ENCODE peak calls at places on chromosome X, in seven cellular contexts. F is RWPE2, Y is chondrocyte, D is foreskin fibroblast, C is psoas muscle, W is right lobe of liver, V is GM13977. T is an unnamed sample.

GRCh38 chrX:119669424-119670037 is 23.4 kb downstream of the SEPTIN6 start:
- DNase-seq in F (no peak), Y (no peak), D (no peak), C (no peak), W (no peak), V (no peak), T (no peak)

GRCh38 chrX:20988118-20988517 is 386.1 kb upstream of the CNKSR2 start:
- DNase-seq in F (no peak), Y (no peak), D (no peak), C (no peak), W (no peak), V (no peak), T (no peak)

GRCh38 chrX:33357606-33358005 is 146.3 kb upstream of the DMD start:
- DNase-seq in F (no peak), Y (no peak), D (no peak), C (peak; percentile 18), W (no peak), V (no peak), T (no peak)

GRCh38 chrX:85084770-85085393 is 81.2 kb downstream of the APOOL start:
- DNase-seq in F (no peak), Y (no peak), D (peak; percentile 6), C (no peak), W (no peak), V (peak; percentile 53), T (peak; percentile 43)

GRCh38 chrX:71000139-71000538 is 68.0 kb downstream of the SNX12 start:
- DNase-seq in F (no peak), Y (no peak), D (no peak), C (no peak), W (no peak), V (no peak), T (peak; percentile 29)

GRCh38 chrX:150870487-150871340 is 27.8 kb downstream of the CD99L2 start:
- DNase-seq in F (no peak), Y (no peak), D (no peak), C (no peak), W (no peak), V (no peak), T (no peak)

GRCh38 chrX:22818061-22818460 is 181.7 kb upstream of the DDX53 start:
- DNase-seq in F (no peak), Y (no peak), D (no peak), C (no peak), W (no peak), V (no peak), T (no peak)

GRCh38 chrX:142156567-142156966 is 48.5 kb downstream of the MAGEC2 start:
- DNase-seq in F (no peak), Y (no peak), D (no peak), C (no peak), W (no peak), V (no peak), T (no peak)

GRCh38 chrX:20412871-20413486 is 146.3 kb upstream of the RPS6KA3 start:
- DNase-seq in F (no peak), Y (no peak), D (no peak), C (no peak), W (no peak), V (peak; percentile 16), T (no peak)

GRCh38 chrX:23435575-23435974 is 100.9 kb downstream of the PTCHD1 start:
- DNase-seq in F (no peak), Y (no peak), D (no peak), C (no peak), W (no peak), V (no peak), T (no peak)

GRCh38 chrX:111181883-111182400 is 86.0 kb downstream of the PAK3 start:
- DNase-seq in F (no peak), Y (no peak), D (no peak), C (no peak), W (no peak), V (no peak), T (no peak)

DNA sequence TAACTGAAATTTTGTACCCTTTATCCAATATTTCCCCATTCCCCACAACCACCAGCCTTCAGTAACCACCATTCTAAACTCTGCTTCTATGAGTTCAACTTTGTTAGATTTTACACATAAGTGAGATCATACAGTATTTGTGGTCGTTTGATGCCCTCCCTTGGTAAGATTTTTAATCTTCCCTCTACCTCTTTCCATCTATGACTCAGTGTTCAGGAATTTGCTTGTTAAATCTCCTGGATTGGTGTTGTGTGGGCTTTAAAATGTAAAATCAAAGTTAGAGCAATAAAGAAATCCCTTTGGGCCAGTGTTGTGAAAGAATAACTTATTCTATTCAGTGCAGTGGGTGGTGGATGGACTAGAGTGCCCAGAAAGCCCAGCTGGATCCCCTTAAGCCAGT is 37.4 kb downstream of the SLC16A2 start:
- DNase-seq in F (no peak), Y (no peak), D (peak; percentile 39), C (no peak), W (no peak), V (no peak), T (no peak)
- TF ChIP-seq CTCF in F (peak; percentile 36), Y (peak; percentile 60), D (no peak), C (no peak), W (no peak), V (no peak), T (no peak)

GRCh38 chrX:2875136-2875481 is 46.4 kb downstream of the GYG2 start:
- DNase-seq in F (no peak), Y (no peak), D (no peak), C (no peak), W (no peak), V (no peak), T (no peak)
- TF ChIP-seq CTCF in F (no peak), Y (no peak), D (no peak), C (no peak), W (no peak), V (no peak), T (no peak)

DNA sequence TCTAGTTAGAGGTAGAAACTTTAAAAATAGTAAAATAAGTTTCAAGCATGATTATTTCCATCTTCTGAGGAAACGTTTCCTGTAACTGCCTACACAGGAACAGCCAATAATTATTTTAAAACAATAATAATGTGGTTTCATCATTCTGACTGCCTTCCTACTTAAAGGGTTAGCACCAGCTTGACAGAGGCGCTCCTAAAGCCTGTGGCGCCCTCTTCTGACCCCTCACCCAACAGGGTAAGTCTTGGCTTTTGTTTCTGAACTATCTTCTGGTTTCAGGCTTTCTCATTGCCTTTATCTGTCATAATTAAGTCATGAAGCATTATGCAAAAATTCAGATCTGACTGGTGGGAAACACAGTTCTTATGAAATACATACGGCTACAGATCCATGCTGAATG is 96.7 kb downstream of the ITM2A start:
- DNase-seq in F (no peak), Y (no peak), D (peak; percentile 17), C (peak; percentile 52), W (no peak), V (peak; percentile 26), T (no peak)
- TF ChIP-seq CTCF in F (no peak), Y (no peak), D (no peak), C (peak; percentile 25), W (no peak), V (peak; percentile 80), T (peak; percentile 34)

GRCh38 chrX:52819788-52820187 is 8.7 kb downstream of the XAGE5 start:
- DNase-seq in F (no peak), Y (no peak), D (no peak), C (no peak), W (no peak), V (no peak), T (no peak)

GRCh38 chrX:52821079-52821760 is 10.1 kb downstream of the XAGE5 start:
- DNase-seq in F (no peak), Y (no peak), D (no peak), C (no peak), W (no peak), V (no peak), T (no peak)
- TF ChIP-seq CTCF in F (no peak), Y (no peak), D (no peak), C (no peak), W (no peak), V (no peak), T (no peak)

GRCh38 chrX:16138108-16138427 is 14.7 kb downstream of the GRPR start:
- DNase-seq in F (no peak), Y (no peak), D (no peak), C (no peak), W (no peak), V (no peak), T (no peak)
- TF ChIP-seq CTCF in F (no peak), Y (peak; percentile 48), D (no peak), C (no peak), W (peak; percentile 3), V (peak; percentile 44), T (peak; percentile 40)

GRCh38 chrX:8684201-8684600 is 47.7 kb downstream of the ANOS1 start:
- DNase-seq in F (no peak), Y (no peak), D (no peak), C (no peak), W (no peak), V (no peak), T (no peak)

DNA sequence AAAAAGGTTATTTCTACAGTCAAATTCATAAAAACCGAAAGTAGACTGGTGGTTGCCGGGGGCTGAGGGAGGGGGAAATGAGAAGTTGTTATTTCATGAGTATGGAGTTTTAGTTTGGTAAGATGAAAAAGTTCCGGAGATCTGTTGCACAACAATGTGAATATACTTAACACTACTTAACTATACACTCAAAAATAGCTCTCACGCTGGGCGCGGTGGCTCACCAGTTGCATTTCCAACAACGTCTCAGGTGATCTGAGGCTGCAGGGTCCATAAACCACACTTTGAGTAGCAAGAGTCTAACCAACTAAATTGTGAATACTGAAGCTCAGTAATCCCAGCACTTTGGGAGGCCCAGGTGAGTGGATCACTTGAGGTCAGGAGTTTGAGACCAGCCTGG is 52.4 kb downstream of the ANOS1 start:
- DNase-seq in F (no peak), Y (no peak), D (no peak), C (no peak), W (no peak), V (no peak), T (no peak)
- TF ChIP-seq CTCF in F (no peak), Y (no peak), D (no peak), C (no peak), W (no peak), V (no peak), T (no peak)

DNA sequence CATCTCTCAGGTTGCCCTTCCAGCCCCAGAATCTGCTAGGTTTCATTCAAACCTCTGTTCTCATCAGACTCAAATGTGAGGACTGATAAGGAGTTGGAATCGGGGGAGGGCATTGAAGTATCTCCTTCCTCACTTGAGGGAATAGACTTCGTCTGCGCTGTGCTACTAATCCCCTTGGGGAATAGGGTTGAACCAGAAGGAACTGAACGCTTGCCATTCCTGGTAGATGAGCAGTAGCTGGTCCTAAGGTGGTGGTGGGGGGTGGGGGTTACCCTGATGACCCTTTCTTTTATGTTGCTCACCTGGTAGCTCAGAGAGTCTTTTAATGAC is 692 bp upstream of the SLC9A7 start:
- DNase-seq in F (no peak), Y (no peak), D (peak; percentile 10), C (no peak), W (no peak), V (no peak), T (no peak)
- TF ChIP-seq CTCF in F (peak; percentile 37), Y (no peak), D (no peak), C (no peak), W (no peak), V (no peak), T (no peak)

DNA sequence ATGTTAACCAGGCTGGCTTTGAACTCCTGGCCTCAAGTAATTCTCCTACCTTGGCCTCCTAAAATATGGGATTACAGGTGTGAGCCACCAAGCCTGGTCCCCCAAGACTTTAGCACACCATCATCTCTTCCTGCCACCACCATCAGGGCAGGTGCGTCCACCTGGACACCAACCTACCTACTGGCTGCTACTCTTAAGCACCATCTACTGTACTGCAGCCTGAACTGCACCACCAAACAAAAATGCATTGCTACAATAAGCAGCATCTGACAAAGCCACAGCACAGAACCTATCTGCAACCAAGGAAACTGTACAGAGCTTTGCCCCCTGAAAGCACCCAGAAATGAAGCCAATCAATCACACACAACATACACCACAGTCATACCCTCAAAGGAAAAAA is 139.7 kb downstream of the EFHC2 start:
- DNase-seq in F (no peak), Y (no peak), D (no peak), C (no peak), W (no peak), V (no peak), T (no peak)
- TF ChIP-seq CTCF in F (no peak), Y (no peak), D (no peak), C (no peak), W (no peak), V (no peak), T (peak; percentile 32)

T was measured in K562.